ENCODE peak calls at places on chromosomes 2 and 18, in eight cellular contexts. One of them, this sample, is unnamed.

GRCh38 chr2:112625474-112626114 is 20.1 kb upstream of the SLC20A1 start:
- DNase-seq in transverse colon: no peak
- DNase-seq in uterus: no peak
- DNase-seq in A549: no peak
- DNase-seq in sigmoid colon: peak; percentile 46
- DNase-seq in esophagus squamous epithelium: no peak
- DNase-seq in IMR-90: no peak
- DNase-seq in body of pancreas: no peak
- DNase-seq in this sample: no peak

GRCh38 chr2:149089068-149089467 is 50.6 kb downstream of the LYPD6B start:
- DNase-seq in transverse colon: no peak
- DNase-seq in uterus: no peak
- DNase-seq in A549: no peak
- DNase-seq in sigmoid colon: no peak
- DNase-seq in esophagus squamous epithelium: no peak
- DNase-seq in IMR-90: no peak
- DNase-seq in body of pancreas: no peak
- DNase-seq in this sample: no peak

GRCh38 chr2:31219131-31219969 is 2.0 kb upstream of the CAPN14 start:
- DNase-seq in transverse colon: no peak
- DNase-seq in uterus: no peak
- DNase-seq in A549: no peak
- DNase-seq in sigmoid colon: no peak
- DNase-seq in esophagus squamous epithelium: no peak
- DNase-seq in IMR-90: no peak
- DNase-seq in body of pancreas: no peak
- DNase-seq in this sample: no peak

GRCh38 chr18:57728941-57729511 is 74.1 kb downstream of the ATP8B1 start:
- DNase-seq in transverse colon: no peak
- DNase-seq in uterus: no peak
- DNase-seq in A549: no peak
- DNase-seq in sigmoid colon: no peak
- DNase-seq in esophagus squamous epithelium: no peak
- DNase-seq in IMR-90: peak; percentile 56
- DNase-seq in body of pancreas: no peak
- DNase-seq in this sample: no peak

GRCh38 chr2:7620255-7620654 is 703.0 kb downstream of the RNF144A start:
- DNase-seq in transverse colon: no peak
- DNase-seq in uterus: no peak
- DNase-seq in A549: no peak
- DNase-seq in sigmoid colon: no peak
- DNase-seq in esophagus squamous epithelium: no peak
- DNase-seq in IMR-90: no peak
- DNase-seq in body of pancreas: no peak
- DNase-seq in this sample: no peak

GRCh38 chr2:232483296-232483922 is 4.2 kb downstream of the ECEL1 start:
- DNase-seq in transverse colon: no peak
- DNase-seq in uterus: no peak
- DNase-seq in A549: no peak
- DNase-seq in sigmoid colon: peak; percentile 48
- DNase-seq in esophagus squamous epithelium: no peak
- DNase-seq in IMR-90: no peak
- DNase-seq in body of pancreas: peak; percentile 4
- DNase-seq in this sample: no peak

GRCh38 chr18:31120594-31120993 is 18.4 kb upstream of the DSC2 start:
- DNase-seq in transverse colon: no peak
- DNase-seq in uterus: no peak
- DNase-seq in A549: no peak
- DNase-seq in sigmoid colon: no peak
- DNase-seq in esophagus squamous epithelium: no peak
- DNase-seq in IMR-90: no peak
- DNase-seq in body of pancreas: no peak
- DNase-seq in this sample: no peak

GRCh38 chr18:11147371-11147860 is 2.0 kb downstream of the PIEZO2 start:
- DNase-seq in transverse colon: no peak
- DNase-seq in uterus: no peak
- DNase-seq in A549: no peak
- DNase-seq in sigmoid colon: no peak
- DNase-seq in esophagus squamous epithelium: no peak
- DNase-seq in IMR-90: no peak
- DNase-seq in body of pancreas: no peak
- DNase-seq in this sample: no peak

GRCh38 chr2:171550613-171551012 is 28.3 kb downstream of the CYBRD1 start:
- DNase-seq in transverse colon: no peak
- DNase-seq in uterus: no peak
- DNase-seq in A549: no peak
- DNase-seq in sigmoid colon: no peak
- DNase-seq in esophagus squamous epithelium: no peak
- DNase-seq in IMR-90: peak; percentile 17
- DNase-seq in body of pancreas: no peak
- DNase-seq in this sample: no peak

GRCh38 chr2:27071277-27071989 is at the start of gene OST4:
- DNase-seq in transverse colon: peak; percentile 96
- DNase-seq in uterus: peak; percentile 95
- DNase-seq in A549: peak; percentile 97
- DNase-seq in sigmoid colon: peak; percentile 97
- DNase-seq in esophagus squamous epithelium: peak; percentile 31
- DNase-seq in IMR-90: peak; percentile 92
- DNase-seq in body of pancreas: peak; percentile 94
- DNase-seq in this sample: peak; percentile 97
- TF ChIP-seq POLR2A in transverse colon: peak; percentile 86
- TF ChIP-seq POLR2A in uterus: peak; percentile 91
- TF ChIP-seq POLR2A in A549: peak; percentile 67
- TF ChIP-seq POLR2A in sigmoid colon: peak; percentile 76
- TF ChIP-seq POLR2A in esophagus squamous epithelium: no peak
- TF ChIP-seq POLR2A in IMR-90: peak; percentile 92
- TF ChIP-seq POLR2A in body of pancreas: peak; percentile 69
- TF ChIP-seq POLR2A in this sample: no peak

DNA sequence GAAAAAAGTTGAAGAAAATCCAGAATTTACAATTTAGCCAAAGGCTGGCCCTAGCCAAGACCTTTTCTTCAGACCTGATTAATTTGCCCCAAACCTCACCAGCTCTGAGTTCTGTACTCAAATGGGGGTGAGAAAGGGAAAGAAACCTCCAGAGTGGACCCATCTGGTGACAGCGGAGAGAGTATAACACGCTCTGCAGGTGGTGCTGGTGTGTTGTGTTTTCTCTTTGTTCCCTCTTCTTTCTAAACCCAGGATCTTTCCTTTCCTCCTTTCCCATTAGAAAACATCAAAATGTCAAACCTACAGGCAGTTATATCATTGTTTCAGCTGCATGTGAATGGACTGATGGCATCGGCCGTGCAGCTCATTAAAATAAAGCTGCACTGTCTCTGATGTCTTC is 253.3 kb upstream of the SP5 start:
- DNase-seq in transverse colon: no peak
- DNase-seq in uterus: no peak
- DNase-seq in A549: no peak
- DNase-seq in sigmoid colon: no peak
- DNase-seq in esophagus squamous epithelium: no peak
- DNase-seq in IMR-90: no peak
- DNase-seq in body of pancreas: no peak
- DNase-seq in this sample: no peak
- TF ChIP-seq CTCF in transverse colon: no peak
- TF ChIP-seq CTCF in uterus: peak; percentile 44
- TF ChIP-seq CTCF in A549: no peak
- TF ChIP-seq CTCF in sigmoid colon: no peak
- TF ChIP-seq CTCF in esophagus squamous epithelium: no peak
- TF ChIP-seq CTCF in IMR-90: no peak
- TF ChIP-seq CTCF in body of pancreas: no peak
- TF ChIP-seq CTCF in this sample: no peak

GRCh38 chr2:96531872-96532505 is 4.6 kb upstream of the ARID5A start:
- DNase-seq in transverse colon: peak; percentile 95
- DNase-seq in uterus: peak; percentile 94
- DNase-seq in A549: peak; percentile 58
- DNase-seq in sigmoid colon: peak; percentile 99
- DNase-seq in esophagus squamous epithelium: peak; percentile 66
- DNase-seq in IMR-90: peak; percentile 99
- DNase-seq in body of pancreas: peak; percentile 92
- DNase-seq in this sample: peak; percentile 96
- TF ChIP-seq POLR2A in transverse colon: peak; percentile 38
- TF ChIP-seq POLR2A in uterus: peak; percentile 94
- TF ChIP-seq POLR2A in A549: no peak
- TF ChIP-seq POLR2A in sigmoid colon: no peak
- TF ChIP-seq POLR2A in esophagus squamous epithelium: no peak
- TF ChIP-seq POLR2A in IMR-90: peak; percentile 28
- TF ChIP-seq POLR2A in body of pancreas: peak; percentile 23
- TF ChIP-seq POLR2A in this sample: no peak

GRCh38 chr2:177263451-177264208 is 897 bp downstream of the NFE2L2 start:
- DNase-seq in transverse colon: peak; percentile 99
- DNase-seq in uterus: peak; percentile 99
- DNase-seq in A549: peak; percentile 69
- DNase-seq in sigmoid colon: peak; percentile 99
- DNase-seq in esophagus squamous epithelium: peak; percentile 85
- DNase-seq in IMR-90: peak; percentile 97
- DNase-seq in body of pancreas: peak; percentile 98
- DNase-seq in this sample: peak; percentile 98

GRCh38 chr2:177264539-177265385 is at the start of gene NFE2L2:
- DNase-seq in transverse colon: peak; percentile 95
- DNase-seq in uterus: peak; percentile 96
- DNase-seq in A549: peak; percentile 77
- DNase-seq in sigmoid colon: peak; percentile 97
- DNase-seq in esophagus squamous epithelium: peak; percentile 60
- DNase-seq in IMR-90: peak; percentile 91
- DNase-seq in body of pancreas: peak; percentile 90
- DNase-seq in this sample: peak; percentile 96

GRCh38 chr2:177265834-177266817 is 1.6 kb upstream of the NFE2L2 start:
- DNase-seq in transverse colon: no peak
- DNase-seq in uterus: no peak
- DNase-seq in A549: no peak
- DNase-seq in sigmoid colon: no peak
- DNase-seq in esophagus squamous epithelium: no peak
- DNase-seq in IMR-90: peak; percentile 46
- DNase-seq in body of pancreas: no peak
- DNase-seq in this sample: no peak

GRCh38 chr2:177264209-177264538 is 353 bp downstream of the NFE2L2 start:
- DNase-seq in transverse colon: peak; percentile 43
- DNase-seq in uterus: peak; percentile 53
- DNase-seq in A549: no peak
- DNase-seq in sigmoid colon: peak; percentile 79
- DNase-seq in esophagus squamous epithelium: no peak
- DNase-seq in IMR-90: peak; percentile 36
- DNase-seq in body of pancreas: peak; percentile 43
- DNase-seq in this sample: no peak

GRCh38 chr2:177265386-177265690 is 811 bp upstream of the NFE2L2 start:
- DNase-seq in transverse colon: peak; percentile 65
- DNase-seq in uterus: no peak
- DNase-seq in A549: no peak
- DNase-seq in sigmoid colon: no peak
- DNase-seq in esophagus squamous epithelium: no peak
- DNase-seq in IMR-90: peak; percentile 59
- DNase-seq in body of pancreas: no peak
- DNase-seq in this sample: peak; percentile 74
- TF ChIP-seq CTCF in transverse colon: peak; percentile 0
- TF ChIP-seq CTCF in uterus: peak; percentile 27
- TF ChIP-seq CTCF in A549: peak; percentile 60
- TF ChIP-seq CTCF in sigmoid colon: no peak
- TF ChIP-seq CTCF in esophagus squamous epithelium: no peak
- TF ChIP-seq CTCF in IMR-90: peak; percentile 40
- TF ChIP-seq CTCF in body of pancreas: no peak
- TF ChIP-seq CTCF in this sample: no peak

DNA sequence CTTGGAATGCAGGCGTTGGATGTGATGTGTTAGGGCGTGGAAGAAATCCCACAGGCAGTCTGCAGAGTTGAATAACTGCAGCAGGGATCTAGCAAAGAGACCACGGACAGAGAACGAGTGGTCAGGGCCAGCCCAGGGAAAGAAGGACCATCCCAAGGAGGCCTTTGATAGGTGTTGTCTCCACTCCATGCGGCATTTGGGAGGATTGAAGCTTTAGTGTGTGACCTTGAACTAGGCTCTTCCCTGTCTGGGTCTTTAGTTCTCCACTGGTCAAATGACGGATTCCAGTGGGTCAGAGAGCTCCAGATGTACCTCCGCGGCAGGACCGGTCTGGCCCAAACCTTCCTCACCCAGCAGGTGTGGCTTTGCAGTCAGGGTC is 18.4 kb downstream of the GREB1 start:
- DNase-seq in transverse colon: no peak
- DNase-seq in uterus: no peak
- DNase-seq in A549: no peak
- DNase-seq in sigmoid colon: no peak
- DNase-seq in esophagus squamous epithelium: no peak
- DNase-seq in IMR-90: no peak
- DNase-seq in body of pancreas: no peak
- DNase-seq in this sample: peak; percentile 9
- TF ChIP-seq POLR2A in transverse colon: no peak
- TF ChIP-seq POLR2A in uterus: no peak
- TF ChIP-seq POLR2A in A549: no peak
- TF ChIP-seq POLR2A in sigmoid colon: no peak
- TF ChIP-seq POLR2A in esophagus squamous epithelium: no peak
- TF ChIP-seq POLR2A in IMR-90: no peak
- TF ChIP-seq POLR2A in body of pancreas: no peak
- TF ChIP-seq POLR2A in this sample: no peak